ENCODE peak calls at places on chromosomes 4 and X, in four cellular contexts. X is IMR-90, A is H9, V is H1. I is an unnamed sample.

GRCh38 chr4:103091601-103092223 is 7.9 kb downstream of the BDH2 start:
- DNase-seq in X (peak), A (no peak), V (no peak), I (peak)

GRCh38 chr4:130825283-130825682 is 1729.3 kb downstream of the C4orf33 start:
- DNase-seq in X (no peak), A (no peak), V (no peak), I (no peak)

GRCh38 chr4:82890602-82890912 is 396 bp downstream of the SEC31A start:
- DNase-seq in X (no peak), A (no peak), V (no peak), I (no peak)

GRCh38 chr4:2484993-2485392 is 16.1 kb downstream of the RNF4 start:
- DNase-seq in X (no peak), A (no peak), V (no peak), I (no peak)

GRCh38 chr4:1579834-1580686 is 104.1 kb downstream of the FAM53A start:
- DNase-seq in X (no peak), A (peak), V (no peak), I (peak)

GRCh38 chrX:18883234-18883960 is 100.5 kb downstream of the PHKA2 start:
- DNase-seq in X (no peak), A (peak), V (no peak), I (peak)

GRCh38 chr4:138078264-138078663 is 163.9 kb downstream of the SLC7A11 start:
- DNase-seq in X (peak), A (no peak), V (no peak), I (no peak)

GRCh38 chr4:1469596-1470392 is 63.6 kb upstream of the NKX1-1 start:
- DNase-seq in X (no peak), A (no peak), V (no peak), I (no peak)

GRCh38 chr4:85715996-85716737 is 241.2 kb downstream of the ARHGAP24 start:
- DNase-seq in X (no peak), A (no peak), V (no peak), I (no peak)

GRCh38 chr4:76192221-76192620 is 21.4 kb downstream of the SCARB2 start:
- DNase-seq in X (no peak), A (no peak), V (no peak), I (no peak)

GRCh38 chr4:146585761-146586333 is 52.8 kb upstream of the POU4F2 start:
- DNase-seq in X (peak), A (no peak), V (no peak), I (no peak)

GRCh38 chrX:78769356-78769755 is 21.8 kb downstream of the LPAR4 start:
- DNase-seq in X (no peak), A (no peak), V (no peak), I (no peak)

GRCh38 chrX:152479525-152479924 is 28.4 kb upstream of the GABRA3 start:
- DNase-seq in X (no peak), A (no peak), V (no peak), I (no peak)

GRCh38 chr4:114857831-114858230 is 255.6 kb downstream of the NDST4 start:
- DNase-seq in X (no peak), A (no peak), V (no peak), I (peak)

GRCh38 chr4:124526321-124526720 is 186.2 kb downstream of the ANKRD50 start:
- DNase-seq in X (peak), A (no peak), V (no peak), I (no peak)

GRCh38 chr4:176788248-176788647 is 4.5 kb downstream of the VEGFC start:
- DNase-seq in X (no peak), A (no peak), V (no peak), I (no peak)

GRCh38 chr4:139558235-139559094 is 2.4 kb upstream of the SETD7 start:
- DNase-seq in X (no peak), A (no peak), V (no peak), I (no peak)

GRCh38 chrX:153925739-153926593 is at the start of gene ARHGAP4:
- DNase-seq in X (no peak), A (peak), V (no peak), I (peak)

GRCh38 chr4:4521069-4521468 is 20.8 kb downstream of the STX18 start:
- DNase-seq in X (no peak), A (no peak), V (no peak), I (no peak)

GRCh38 chr4:95250544-95251137 is 298.1 kb downstream of the UNC5C start:
- DNase-seq in X (no peak), A (no peak), V (no peak), I (no peak)

GRCh38 chr4:40980318-40980883 is 230.6 kb downstream of the NSUN7 start:
- DNase-seq in X (no peak), A (no peak), V (no peak), I (peak)

GRCh38 chr4:32917586-32917985 is 2197.4 kb downstream of the PCDH7 start:
- DNase-seq in X (no peak), A (no peak), V (no peak), I (no peak)

GRCh38 chr4:87118826-87119225 is 101.6 kb downstream of the KLHL8 start:
- DNase-seq in X (peak), A (no peak), V (no peak), I (peak)

GRCh38 chr4:24210332-24210902 is 320.6 kb upstream of the PPARGC1A start:
- DNase-seq in X (peak), A (no peak), V (no peak), I (no peak)

GRCh38 chr4:156974264-156974663 is 2.7 kb upstream of the PDGFC start:
- DNase-seq in X (peak), A (no peak), V (no peak), I (no peak)

GRCh38 chr4:139227729-139228404 is 50.8 kb upstream of the ELF2 start:
- DNase-seq in X (no peak), A (no peak), V (no peak), I (no peak)

GRCh38 chr4:57129477-57129876 is 19.3 kb upstream of the IGFBP7 start:
- DNase-seq in X (no peak), A (no peak), V (no peak), I (no peak)

GRCh38 chr4:54482529-54482961 is 175.2 kb upstream of the KIT start:
- DNase-seq in X (peak), A (no peak), V (no peak), I (peak)

GRCh38 chr4:165325732-165326512 is 1.5 kb upstream of the MSMO1 start:
- DNase-seq in X (peak), A (no peak), V (no peak), I (peak)

GRCh38 chr4:130808492-130808891 is 1712.5 kb downstream of the C4orf33 start:
- DNase-seq in X (no peak), A (no peak), V (no peak), I (peak)

GRCh38 chr4:177726111-177726510 is 283.9 kb upstream of the AGA start:
- DNase-seq in X (peak), A (no peak), V (no peak), I (no peak)

GRCh38 chrX:55056820-55057690 is 17.8 kb upstream of the PAGE2B start:
- DNase-seq in X (peak), A (no peak), V (no peak), I (peak)

GRCh38 chr4:40547446-40548132 is 82.1 kb downstream of the RBM47 start:
- DNase-seq in X (no peak), A (no peak), V (no peak), I (no peak)

GRCh38 chr4:145218251-145218650 is 37.9 kb upstream of the OTUD4 start:
- DNase-seq in X (no peak), A (no peak), V (no peak), I (no peak)

GRCh38 chrX:32745323-32745722 is 466.0 kb downstream of the DMD start:
- DNase-seq in X (no peak), A (no peak), V (no peak), I (no peak)

DNA sequence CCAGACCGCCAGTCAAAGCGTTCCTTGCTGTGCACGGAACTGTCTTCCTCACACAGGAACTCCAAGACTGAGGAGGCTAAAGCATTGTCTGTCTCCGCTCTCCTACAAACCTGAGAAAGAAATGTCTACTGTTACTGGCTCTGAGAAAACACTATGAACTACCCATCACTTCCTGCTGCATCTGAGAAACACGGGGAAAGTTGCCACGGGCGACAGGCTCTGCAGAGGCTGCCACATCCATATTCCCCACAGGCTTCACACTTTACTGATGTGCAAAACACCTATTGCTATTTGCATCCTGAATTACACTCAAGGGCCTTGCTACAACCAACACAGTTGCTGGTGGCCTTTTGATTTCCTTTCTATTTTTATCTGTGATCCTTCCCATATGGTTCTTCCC is 59.0 kb downstream of the AFAP1 start:
- DNase-seq in X (no peak), A (no peak), V (no peak), I (peak)
- H3K27ac ChIP-seq in X (peak), A (no peak), V (no peak), I (no peak)

GRCh38 chr4:183790661-183791060 is 114.4 kb upstream of the STOX2 start:
- DNase-seq in X (no peak), A (no peak), V (no peak), I (no peak)

GRCh38 chr4:183783933-183784622 is 121.0 kb upstream of the STOX2 start:
- DNase-seq in X (peak), A (no peak), V (no peak), I (no peak)

GRCh38 chr4:183788308-183788707 is 116.8 kb upstream of the STOX2 start:
- DNase-seq in X (no peak), A (no peak), V (no peak), I (no peak)

DNA sequence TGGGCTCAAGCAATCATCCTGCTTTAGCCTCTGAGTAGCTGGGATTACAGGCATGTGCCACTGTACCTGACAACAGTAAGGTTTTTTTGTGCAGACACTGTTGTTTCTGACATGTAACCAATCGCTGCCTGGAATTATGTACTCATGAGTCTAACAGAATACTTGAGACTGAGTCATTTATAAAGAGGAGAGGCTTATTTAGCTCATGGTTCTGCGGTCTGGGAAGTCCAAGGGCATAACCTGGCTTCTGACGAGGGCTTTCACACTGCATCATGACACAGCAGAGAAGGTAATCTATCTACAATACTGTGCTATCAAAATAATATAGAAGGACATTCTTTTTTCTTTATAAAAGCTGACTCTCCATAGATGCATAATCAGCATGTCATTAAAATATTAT is 115.5 kb upstream of the STOX2 start:
- DNase-seq in X (no peak), A (no peak), V (no peak), I (no peak)
- H4K5ac ChIP-seq in X (no peak), A (no peak), V (no peak), I (no peak)

GRCh38 chr4:8639777-8640720 is 47.5 kb downstream of the CPZ start:
- DNase-seq in X (no peak), A (no peak), V (no peak), I (no peak)

GRCh38 chr4:8641931-8642650 is 49.5 kb downstream of the CPZ start:
- DNase-seq in X (no peak), A (no peak), V (no peak), I (no peak)

GRCh38 chr4:8641256-8641655 is 48.7 kb downstream of the CPZ start:
- DNase-seq in X (no peak), A (no peak), V (no peak), I (no peak)

GRCh38 chr4:8639021-8639420 is 46.5 kb downstream of the CPZ start:
- DNase-seq in X (no peak), A (no peak), V (no peak), I (no peak)

GRCh38 chr4:8640816-8641215 is 48.3 kb downstream of the CPZ start:
- DNase-seq in X (no peak), A (no peak), V (no peak), I (no peak)
- H3K27ac ChIP-seq in X (no peak), A (no peak), V (no peak), I (no peak)

DNA sequence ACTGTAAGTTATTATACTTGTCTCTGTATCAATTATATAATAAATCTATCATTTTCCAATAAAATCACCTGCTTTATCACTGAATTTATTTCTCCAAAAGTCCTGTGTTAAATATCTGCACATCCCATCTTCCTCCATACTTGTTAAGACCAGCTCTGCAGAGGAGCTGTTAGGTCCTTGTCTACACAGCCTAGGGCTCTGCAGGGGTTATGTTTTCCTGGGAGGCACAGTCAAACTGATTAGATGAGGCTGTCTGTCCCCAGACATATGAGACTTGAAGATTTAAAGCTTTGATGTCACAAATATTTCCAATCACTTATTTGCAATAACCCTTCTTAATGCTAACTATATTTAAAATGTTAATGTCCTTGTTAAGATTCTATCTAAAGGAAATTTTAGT is 446.8 kb downstream of the TRAM1L1 start:
- DNase-seq in X (no peak), A (no peak), V (no peak), I (peak)
- H4K5ac ChIP-seq in X (no peak), A (no peak), V (no peak), I (no peak)

GRCh38 chrX:10507181-10507580 is 113.2 kb downstream of the MID1 start:
- DNase-seq in X (peak), A (no peak), V (no peak), I (no peak)
- H3K27ac ChIP-seq in X (no peak), A (no peak), V (no peak), I (no peak)

DNA sequence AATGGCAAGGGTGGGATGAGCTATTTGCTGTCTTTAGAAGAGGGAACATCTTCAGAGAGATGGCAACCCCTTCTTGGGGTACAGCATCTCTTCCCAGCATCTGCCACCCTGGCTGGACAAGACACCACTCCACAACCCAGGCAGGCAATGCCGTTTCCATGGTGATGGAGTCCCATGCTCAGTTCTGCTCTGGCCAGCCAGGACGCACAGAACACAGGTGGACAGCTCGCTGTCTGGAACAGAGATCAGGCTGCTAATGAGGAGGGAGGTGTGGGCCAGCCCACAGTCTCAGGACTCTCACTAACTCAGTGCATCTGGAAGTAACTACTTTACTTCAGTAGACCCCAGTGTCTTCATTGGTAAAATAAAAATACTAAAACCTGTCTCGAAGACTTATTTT is 321.0 kb upstream of the CPEB2 start:
- DNase-seq in X (no peak), A (no peak), V (no peak), I (no peak)
- H4K5ac ChIP-seq in X (no peak), A (no peak), V (no peak), I (no peak)

DNA sequence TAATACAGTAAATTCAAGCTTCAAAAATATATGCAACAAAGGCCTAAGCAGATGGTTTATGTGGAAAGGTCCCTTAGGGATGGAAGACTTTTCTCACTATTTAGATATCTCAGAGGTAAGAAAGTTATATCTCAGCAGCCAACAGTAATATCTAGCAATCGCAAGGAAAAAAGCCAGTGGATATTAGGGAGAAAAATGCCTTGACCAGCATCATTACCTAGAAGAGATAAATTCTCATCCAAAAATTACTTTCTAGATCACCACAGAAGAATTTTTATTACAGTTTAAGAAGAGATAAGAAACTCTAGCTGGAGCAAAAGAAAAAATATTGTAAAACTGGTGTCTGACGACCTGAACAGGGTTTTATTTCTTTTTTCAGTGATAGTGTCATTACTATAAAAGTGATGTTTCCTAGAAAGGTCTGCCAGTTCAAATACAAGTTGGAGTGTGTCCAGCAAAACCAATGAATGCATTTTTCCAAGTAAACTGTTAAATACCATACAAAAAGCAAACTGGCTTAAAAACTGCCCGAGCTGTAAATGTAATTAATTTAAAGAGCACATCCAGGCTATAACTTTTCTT is 100.0 kb downstream of the ATP11C start:
- DNase-seq in X (no peak), A (no peak), V (no peak), I (no peak)
- H3K27ac ChIP-seq in X (no peak), A (no peak), V (no peak), I (no peak)

DNA sequence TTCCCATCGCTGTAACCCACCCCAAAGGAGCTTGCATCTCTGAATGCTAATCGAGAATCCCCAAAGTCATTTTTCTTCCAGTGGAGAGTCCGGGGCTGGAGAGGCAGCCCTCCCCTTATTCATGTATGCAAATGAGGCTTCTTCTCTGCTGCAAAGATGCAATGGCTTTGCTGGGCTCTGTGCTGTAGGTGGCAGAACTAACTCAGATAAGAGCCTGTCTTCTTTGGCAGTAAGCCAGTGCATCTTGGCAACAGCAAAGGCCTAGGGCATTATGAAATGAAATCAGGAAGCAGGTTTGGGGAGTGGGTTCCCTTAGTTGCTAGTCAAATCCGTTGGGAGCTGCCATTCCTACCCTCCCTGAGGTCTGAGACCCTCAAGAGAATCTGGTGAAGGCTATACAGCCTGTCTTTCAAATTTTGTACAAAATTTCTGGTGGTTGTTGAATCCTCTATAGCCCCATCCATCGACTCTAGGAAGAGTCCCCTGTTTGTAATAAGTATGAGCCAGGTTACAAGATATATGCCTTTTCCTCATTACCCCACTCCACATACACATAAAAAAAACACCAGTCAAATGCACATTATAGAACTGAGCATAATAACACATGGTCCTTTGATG is 290.6 kb upstream of the TAPT1 start:
- DNase-seq in X (peak), A (no peak), V (peak), I (peak)
- H4K5ac ChIP-seq in X (no peak), A (no peak), V (no peak), I (no peak)

DNA sequence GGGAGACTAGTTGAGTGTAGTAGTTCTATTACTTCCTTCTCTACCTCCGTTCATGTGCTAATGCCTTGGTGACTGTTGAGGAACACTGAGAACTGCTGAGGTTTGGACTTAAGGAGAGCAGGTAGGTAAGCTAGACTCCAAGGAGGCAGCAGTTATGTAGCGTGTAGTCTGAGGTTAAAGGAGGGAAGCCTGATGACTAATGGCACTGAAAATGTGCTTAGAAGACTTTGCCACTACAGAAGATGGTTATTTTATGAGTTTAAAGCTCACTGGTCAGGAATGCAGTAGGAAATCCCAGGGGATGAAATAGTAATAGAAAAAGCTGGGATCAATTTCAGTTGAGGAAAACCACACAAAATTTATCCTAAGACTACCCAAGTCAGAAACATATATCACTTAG is 1077.3 kb downstream of the RAPGEF2 start:
- DNase-seq in X (no peak), A (no peak), V (no peak), I (peak)
- H3K27ac ChIP-seq in X (no peak), A (no peak), V (no peak), I (no peak)

GRCh38 chrX:23981222-23981621 is 45.8 kb downstream of the KLHL15 start:
- DNase-seq in X (no peak), A (no peak), V (no peak), I (no peak)

GRCh38 chrX:23982891-23983290 is 44.1 kb downstream of the KLHL15 start:
- DNase-seq in X (no peak), A (no peak), V (no peak), I (no peak)

GRCh38 chrX:23981711-23982110 is 45.3 kb downstream of the KLHL15 start:
- DNase-seq in X (no peak), A (no peak), V (no peak), I (no peak)

GRCh38 chrX:23980063-23980462 is 46.9 kb downstream of the KLHL15 start:
- DNase-seq in X (peak), A (no peak), V (no peak), I (no peak)
- H4K5ac ChIP-seq in X (no peak), A (no peak), V (no peak), I (no peak)